ENCODE peak calls at places on chromosomes 13 and 19, in six cellular contexts. C is tibial nerve, L is AG04450, Z is IMR-90, B is fibroblast of lung, D is ovary. I is an unnamed sample.

GRCh38 chr13:27907139-27907787 is 12.5 kb upstream of the PDX1 start:
- DNase-seq in B (no peak), D (no peak), C (no peak), L (no peak), Z (no peak), I (no peak)

GRCh38 chr13:33490461-33491327 is 205.1 kb upstream of the STARD13 start:
- DNase-seq in D (no peak), Z (no peak), C (no peak), B (no peak), L (no peak), I (no peak)

GRCh38 chr13:76709851-76710250 is 176.4 kb downstream of the KCTD12 start:
- DNase-seq in B (no peak), D (no peak), C (no peak), Z (peak; percentile 36), L (no peak), I (no peak)

GRCh38 chr19:38224014-38224862 is at the start of gene DPF1:
- DNase-seq in C (no peak), L (no peak), B (peak; percentile 52), Z (peak; percentile 56), D (no peak), I (peak; percentile 39)

GRCh38 chr13:42883771-42884170 is 102.4 kb downstream of the FAM216B start:
- DNase-seq in B (peak; percentile 61), D (no peak), Z (peak; percentile 33), L (no peak), C (no peak), I (no peak)

GRCh38 chr13:78875792-78876580 is 217.0 kb upstream of the OBI1 start:
- DNase-seq in L (no peak), C (no peak), D (no peak), B (no peak), Z (no peak), I (no peak)

GRCh38 chr13:26473571-26474230 is 83.8 kb upstream of the WASF3 start:
- DNase-seq in B (no peak), L (no peak), C (no peak), D (no peak), Z (no peak), I (no peak)

GRCh38 chr19:1224047-1224825 is 13.6 kb downstream of the CBARP start:
- DNase-seq in L (no peak), Z (no peak), B (no peak), C (no peak), D (no peak), I (no peak)

GRCh38 chr19:4362871-4363545 is 19.6 kb downstream of the MPND start:
- DNase-seq in D (peak; percentile 37), B (no peak), C (no peak), L (no peak), Z (no peak), I (no peak)

GRCh38 chr13:75934889-75935288 is 298.8 kb downstream of the LMO7 start:
- DNase-seq in Z (peak; percentile 62), L (no peak), D (no peak), C (no peak), B (peak; percentile 9), I (no peak)

GRCh38 chr19:18589380-18590272 is 1.0 kb downstream of the REX1BD start:
- DNase-seq in L (no peak), D (peak; percentile 72), B (peak; percentile 48), C (peak; percentile 50), Z (peak; percentile 55), I (peak; percentile 84)

GRCh38 chr13:37023871-37024270 is 23.3 kb downstream of the EXOSC8 start:
- DNase-seq in B (peak; percentile 12), D (no peak), L (no peak), Z (peak; percentile 70), C (no peak), I (no peak)

GRCh38 chr19:18521692-18522123 is at the start of gene ELL:
- DNase-seq in B (no peak), Z (no peak), D (no peak), C (no peak), L (no peak), I (no peak)

GRCh38 chr13:40371531-40372125 is 294.8 kb downstream of the FOXO1 start:
- DNase-seq in Z (no peak), B (peak; percentile 28), C (no peak), D (no peak), L (no peak), I (no peak)

GRCh38 chr19:19597809-19598306 is 20.6 kb downstream of the PBX4 start:
- DNase-seq in C (no peak), B (no peak), Z (no peak), D (no peak), L (no peak), I (no peak)

GRCh38 chr13:28678809-28679208 is 19.9 kb downstream of the POMP start:
- DNase-seq in C (no peak), D (no peak), Z (no peak), L (no peak), B (peak; percentile 15), I (no peak)

GRCh38 chr13:112996671-112997091 is 27.7 kb downstream of the MCF2L start:
- DNase-seq in C (no peak), B (no peak), L (no peak), Z (no peak), D (no peak), I (no peak)

GRCh38 chr19:56751078-56751489 is 79.5 kb upstream of the ZNF835 start:
- DNase-seq in D (peak; percentile 71), B (no peak), L (no peak), Z (no peak), C (no peak), I (no peak)

GRCh38 chr13:39210961-39211534 is 172.8 kb downstream of the NHLRC3 start:
- DNase-seq in L (no peak), Z (no peak), C (no peak), D (no peak), B (no peak), I (no peak)

GRCh38 chr19:28609091-28609755 is 603.7 kb downstream of the UQCRFS1 start:
- DNase-seq in Z (no peak), D (no peak), C (no peak), L (no peak), B (no peak), I (no peak)

GRCh38 chr13:44188257-44188656 is 185.4 kb upstream of the SERP2 start:
- DNase-seq in B (peak; percentile 36), C (no peak), D (no peak), L (no peak), Z (peak; percentile 75), I (no peak)

GRCh38 chr13:54852831-54853230 is 1824.2 kb downstream of the OLFM4 start:
- DNase-seq in L (no peak), B (no peak), D (no peak), Z (no peak), C (no peak), I (no peak)

GRCh38 chr13:112895521-112896465 is 73.2 kb upstream of the MCF2L start:
- DNase-seq in B (no peak), L (no peak), Z (no peak), C (no peak), D (no peak), I (no peak)

GRCh38 chr19:16334421-16334820 is 9.8 kb downstream of the KLF2 start:
- DNase-seq in D (no peak), L (no peak), Z (no peak), B (no peak), C (no peak), I (no peak)

GRCh38 chr19:5949792-5950305 is 28.1 kb downstream of the RANBP3 start:
- DNase-seq in Z (no peak), D (no peak), L (no peak), C (no peak), B (no peak), I (no peak)

GRCh38 chr13:93861818-93862217 is 617.7 kb downstream of the DCT start:
- DNase-seq in D (no peak), Z (peak; percentile 92), L (peak; percentile 24), C (no peak), B (peak; percentile 71), I (no peak)
- H3K27ac ChIP-seq in D (no peak overlapping the region), Z (peak overlapping the region; percentile 43), L (peak overlapping the region; percentile 23), C (no peak overlapping the region), B (no peak overlapping the region), I (no peak overlapping the region)

GRCh38 chr19:51586799-51587198 is 15.7 kb downstream of the ZNF175 start:
- DNase-seq in C (no peak), B (no peak), D (no peak), Z (no peak), L (no peak), I (no peak)
- H3K9me3 ChIP-seq in C (peaks cover 31% of the 10 kb centered on the region), B (peaks cover 4% of the 10 kb centered on the region), D (peaks cover 18% of the 10 kb centered on the region), Z (peaks cover 21% of the 10 kb centered on the region), L (peaks cover 19% of the 10 kb centered on the region), I (peaks cover 37% of the 10 kb centered on the region)

DNA sequence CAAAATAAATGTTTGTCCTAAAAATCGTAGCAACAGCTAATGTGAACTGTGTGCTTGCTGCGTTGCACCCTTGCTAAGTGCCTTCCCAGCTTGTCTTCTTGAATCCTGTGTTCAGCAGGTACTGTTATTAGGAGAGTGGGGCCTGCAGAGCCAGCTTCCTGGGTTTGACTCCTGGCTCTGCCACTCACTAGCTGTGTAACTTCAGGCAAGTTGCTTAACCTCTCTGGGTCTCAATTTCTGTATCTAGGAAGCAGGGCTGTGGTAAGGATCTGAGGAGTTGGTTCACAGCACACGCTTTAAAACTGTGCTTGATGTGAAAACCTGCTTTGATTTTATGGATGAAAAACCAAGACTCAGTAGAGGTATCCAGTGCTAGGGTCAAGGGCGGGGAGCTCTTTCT is 10.0 kb downstream of the NFIX start:
- DNase-seq in B (no peak), C (no peak), L (no peak), D (no peak), Z (no peak), I (no peak)
- H3K27me3 ChIP-seq in B (no peaks in the 10 kb centered on the region), C (no peaks in the 10 kb centered on the region), L (no peaks in the 10 kb centered on the region), D (no peaks in the 10 kb centered on the region), Z (no peaks in the 10 kb centered on the region), I (no peaks in the 10 kb centered on the region)

GRCh38 chr13:35127466-35127865 is 185.4 kb downstream of the NBEA start:
- DNase-seq in Z (no peak), L (no peak), B (no peak), C (no peak), D (no peak), I (no peak)
- H3K27ac ChIP-seq in Z (no peak overlapping the region), L (no peak overlapping the region), B (no peak overlapping the region), C (no peak overlapping the region), D (no peak overlapping the region), I (no peak overlapping the region)

I was measured in psoas muscle.